ENCODE peak calls at places on chromosomes 13 and 19, in nine cellular contexts. F, J, L, R, U, A, P, D and Y are unnamed samples.

GRCh38 chr13:114145722-114146121 is 13.3 kb upstream of the RASA3 start:
- DNase-seq in A (no peak), D (no peak), R (peak), J (peak), L (no peak), P (no peak), F (no peak), U (no peak), Y (no peak)

GRCh38 chr19:54159352-54160181 is at the start of gene LENG1:
- DNase-seq in U (peak), D (peak), L (peak), F (peak), P (peak), A (peak), R (peak), J (peak), Y (peak)

GRCh38 chr19:36141039-36141914 is 1.4 kb downstream of the CAPNS1 start:
- DNase-seq in P (peak), D (peak), L (peak), U (peak), F (peak), J (peak), R (peak), A (peak), Y (peak)

GRCh38 chr19:5172859-5173577 is 167.6 kb downstream of the PTPRS start:
- DNase-seq in F (peak), A (no peak), R (no peak), L (no peak), J (no peak), U (peak), D (no peak), P (peak), Y (no peak)

GRCh38 chr19:5397804-5398692 is 57.2 kb upstream of the ZNRF4 start:
- DNase-seq in D (peak), P (peak), F (peak), A (peak), L (no peak), J (peak), R (peak), U (no peak), Y (no peak)

GRCh38 chr13:21663197-21663596 is 7.7 kb upstream of the FGF9 start:
- DNase-seq in U (no peak), L (no peak), D (no peak), J (no peak), R (no peak), P (no peak), F (no peak), A (no peak), Y (peak)

GRCh38 chr19:19677579-19677978 is 8.9 kb downstream of the ZNF101 start:
- DNase-seq in F (no peak), J (no peak), P (no peak), L (no peak), D (no peak), A (no peak), U (no peak), R (no peak), Y (no peak)

GRCh38 chr19:7480222-7480974 is 8.4 kb downstream of the PEX11G start:
- DNase-seq in L (no peak), J (no peak), U (no peak), P (no peak), A (peak), R (no peak), D (no peak), F (peak), Y (no peak)

GRCh38 chr19:4909172-4909896 is at the start of gene UHRF1:
- DNase-seq in J (peak), D (peak), R (peak), P (peak), U (no peak), L (peak), F (peak), A (peak), Y (peak)

GRCh38 chr13:88895261-88895941 is 1224.2 kb downstream of the SLITRK5 start:
- DNase-seq in J (no peak), A (no peak), P (no peak), R (no peak), L (no peak), F (no peak), D (no peak), U (no peak), Y (no peak)

GRCh38 chr13:49627831-49628652 is at the start of gene ARL11:
- DNase-seq in P (no peak), A (no peak), U (no peak), J (peak), L (peak), R (peak), D (peak), F (peak), Y (peak)

GRCh38 chr13:46640843-46641242 is 87.9 kb downstream of the LRCH1 start:
- DNase-seq in P (peak), F (no peak), R (no peak), A (no peak), D (no peak), L (no peak), J (no peak), U (peak), Y (no peak)

GRCh38 chr13:60765700-60766411 is 368.8 kb downstream of the TDRD3 start:
- DNase-seq in L (no peak), J (no peak), U (peak), F (peak), P (no peak), R (no peak), D (no peak), A (no peak), Y (no peak)

GRCh38 chr19:38149597-38149996 is 74.4 kb downstream of the DPF1 start:
- DNase-seq in P (no peak), R (no peak), L (no peak), D (no peak), J (no peak), U (no peak), F (peak), A (no peak), Y (no peak)

GRCh38 chr13:51723529-51723928 is 80.4 kb downstream of the DHRS12 start:
- DNase-seq in A (no peak), P (no peak), D (no peak), L (no peak), U (no peak), R (no peak), J (no peak), F (no peak), Y (no peak)

GRCh38 chr13:51724721-51725120 is 79.2 kb downstream of the DHRS12 start:
- DNase-seq in D (no peak), L (no peak), R (no peak), F (no peak), U (no peak), J (no peak), A (no peak), P (no peak), Y (no peak)

GRCh38 chr13:51717786-51718398 is 86.1 kb downstream of the DHRS12 start:
- DNase-seq in R (no peak), L (no peak), F (peak), J (no peak), D (no peak), U (no peak), A (no peak), P (peak), Y (no peak)

GRCh38 chr13:51726446-51727185 is 77.3 kb downstream of the DHRS12 start:
- DNase-seq in A (no peak), D (no peak), U (peak), L (no peak), P (peak), J (no peak), F (no peak), R (no peak), Y (no peak)

DNA sequence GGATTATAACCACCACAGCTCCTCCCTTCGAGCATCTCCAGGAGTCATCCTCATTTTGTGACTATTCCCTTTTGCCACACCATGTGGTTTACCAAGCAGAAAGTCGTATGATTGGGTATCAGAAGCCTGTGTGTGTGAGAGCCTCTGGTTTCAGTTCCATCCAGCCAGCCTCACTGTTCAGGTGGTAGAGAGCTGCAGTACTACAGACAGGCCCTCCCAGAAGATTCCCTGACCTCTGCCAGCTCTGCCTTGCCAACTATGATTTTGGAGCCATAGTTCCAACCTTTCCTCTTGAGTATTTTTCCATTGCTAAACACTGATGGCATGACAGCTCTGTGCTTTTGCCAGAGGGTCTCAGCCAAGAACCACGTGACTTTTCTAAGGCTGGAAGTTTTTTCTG is 82.5 kb downstream of the DHRS12 start:
- DNase-seq in A (no peak), J (no peak), F (no peak), D (no peak), U (no peak), L (peak), R (no peak), P (no peak), Y (no peak)
- H3K9ac ChIP-seq in A (no peak), J (no peak), F (no peak), D (no peak), U (no peak), L (no peak), R (no peak), P (no peak), Y (no peak)

GRCh38 chr19:40422428-40423226 is 3.2 kb downstream of the SERTAD1 start:
- DNase-seq in P (no peak), F (no peak), R (peak), L (no peak), J (no peak), A (peak), U (no peak), D (no peak), Y (no peak)
- H3K9ac ChIP-seq in P (peak), F (no peak), R (no peak), L (no peak), J (no peak), A (no peak), U (no peak), D (no peak), Y (peak)

DNA sequence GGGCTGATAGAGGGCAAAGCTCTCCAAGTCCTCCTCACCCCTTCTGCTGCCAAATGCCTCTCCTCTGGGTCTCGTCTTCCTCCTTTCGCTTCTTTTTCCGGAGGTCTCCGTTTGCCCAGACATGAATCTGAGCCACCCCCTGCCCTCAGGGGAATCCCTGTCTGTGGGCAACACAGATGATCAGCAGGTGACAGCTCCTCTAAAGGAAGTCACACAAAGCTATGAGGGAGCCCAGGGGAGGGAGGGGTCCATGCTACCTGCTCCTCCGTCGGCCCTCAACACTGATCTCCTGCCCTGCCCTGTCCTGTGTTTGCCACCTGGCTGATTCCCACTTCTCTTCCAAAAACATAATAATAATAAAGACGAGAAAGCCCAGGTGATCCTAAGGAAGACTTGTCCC is 436 bp downstream of the TMEM150B start:
- DNase-seq in A (no peak), J (no peak), R (peak), D (no peak), U (no peak), F (no peak), L (no peak), P (no peak), Y (no peak)
- H3K9ac ChIP-seq in A (no peak), J (no peak), R (no peak), D (no peak), U (no peak), F (no peak), L (no peak), P (no peak), Y (no peak)

DNA sequence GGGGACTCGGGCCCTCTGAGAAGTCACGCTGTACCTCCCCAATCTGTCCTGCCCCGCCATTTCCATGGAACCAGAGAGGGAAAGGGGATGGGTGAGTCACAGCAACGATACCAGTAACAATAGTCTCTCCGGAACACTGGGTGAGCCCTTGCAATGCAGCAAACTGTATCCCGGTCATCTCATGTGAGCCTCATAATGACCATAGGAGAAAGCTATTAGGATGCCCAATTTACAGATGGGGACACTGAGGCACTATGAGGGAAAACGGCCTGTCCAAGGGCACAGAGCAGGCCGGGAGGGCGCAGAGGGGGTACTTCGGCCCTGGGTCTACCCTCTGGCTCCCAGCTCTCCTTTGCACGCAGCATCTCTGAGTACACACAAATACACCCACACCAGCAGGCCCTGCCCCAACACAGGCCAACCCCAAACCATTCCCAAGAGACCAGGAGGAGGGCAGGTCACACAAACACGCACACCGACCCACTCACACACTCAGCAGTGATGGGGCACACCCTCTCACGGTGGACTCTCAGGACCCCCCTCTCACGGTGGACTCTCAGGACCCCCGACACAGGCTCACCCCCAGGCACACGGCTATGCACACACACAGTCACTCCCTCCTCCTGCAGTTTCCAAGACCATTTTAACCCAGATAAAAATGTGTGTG is 18.2 kb downstream of the LRRC4B start:
- DNase-seq in L (no peak), A (no peak), U (no peak), R (no peak), J (no peak), F (no peak), D (no peak), P (no peak), Y (no peak)
- H3K9ac ChIP-seq in L (no peak), A (no peak), U (no peak), R (no peak), J (no peak), F (no peak), D (no peak), P (no peak), Y (peak)

GRCh38 chr19:10095622-10095947 is 6.9 kb downstream of the ANGPTL6 start:
- DNase-seq in A (no peak), L (no peak), P (no peak), R (no peak), U (no peak), F (no peak), J (no peak), D (no peak), Y (no peak)
- H3K9ac ChIP-seq in A (no peak), L (no peak), P (peak), R (no peak), U (no peak), F (no peak), J (no peak), D (no peak), Y (no peak)

GRCh38 chr13:99307247-99307646 is at the start of gene GPR183:
- DNase-seq in J (no peak), R (no peak), P (peak), U (peak), F (no peak), D (no peak), A (no peak), L (no peak), Y (no peak)
- H3K9ac ChIP-seq in J (no peak), R (peak), P (peak), U (peak), F (no peak), D (peak), A (peak), L (no peak), Y (no peak)

GRCh38 chr19:17351815-17352435 is 14.6 kb downstream of the GTPBP3 start:
- DNase-seq in L (no peak), U (no peak), A (no peak), J (no peak), F (no peak), R (no peak), P (no peak), D (no peak), Y (no peak)

GRCh38 chr19:17346109-17346671 is 8.8 kb downstream of the GTPBP3 start:
- DNase-seq in D (peak), U (peak), R (peak), L (peak), A (peak), F (peak), P (peak), J (peak), Y (peak)

GRCh38 chr19:17347361-17347760 is 10.0 kb downstream of the GTPBP3 start:
- DNase-seq in U (peak), P (peak), A (no peak), R (no peak), J (no peak), F (no peak), L (no peak), D (no peak), Y (no peak)

GRCh38 chr19:17348700-17349099 is 11.3 kb downstream of the GTPBP3 start:
- DNase-seq in P (peak), F (peak), R (peak), J (peak), A (peak), U (peak), D (peak), L (no peak), Y (no peak)

GRCh38 chr19:17347877-17348276 is 10.5 kb downstream of the GTPBP3 start:
- DNase-seq in L (no peak), A (no peak), P (no peak), F (no peak), R (no peak), D (no peak), U (no peak), J (no peak), Y (no peak)
- H3K9ac ChIP-seq in L (no peak), A (no peak), P (no peak), F (no peak), R (no peak), D (no peak), U (peak), J (no peak), Y (no peak)